ENCODE peak calls at places on chromosomes 1 and 21, in four cellular contexts. W is substantia nigra, U is psoas muscle, Y is OCI-LY7. G is an unnamed sample.

GRCh38 chr21:36320421-36321324 is 676 bp downstream of the MORC3 start:
- DNase-seq in Y (peak; percentile 57), W (peak; percentile 79), U (peak; percentile 71), G (peak; percentile 83)

GRCh38 chr1:214541206-214541605 is 10.2 kb downstream of the PTPN14 start:
- DNase-seq in W (no peak), U (no peak), Y (no peak), G (no peak)

GRCh38 chr1:39507230-39507928 is 15.9 kb downstream of the BMP8A start:
- DNase-seq in Y (peak; percentile 23), U (no peak), W (no peak), G (no peak)

GRCh38 chr1:86375688-86376087 is 20.4 kb downstream of the ODF2L start:
- DNase-seq in U (no peak), W (no peak), Y (no peak), G (no peak)

GRCh38 chr1:2130871-2131289 is 63.7 kb downstream of the FAAP20 start:
- DNase-seq in Y (no peak), U (no peak), W (no peak), G (no peak)

GRCh38 chr1:167683641-167684502 is 37.9 kb upstream of the MPZL1 start:
- DNase-seq in U (peak; percentile 50), Y (no peak), W (no peak), G (no peak)

GRCh38 chr21:32975811-32976507 is 49.8 kb upstream of the OLIG2 start:
- DNase-seq in W (no peak), Y (no peak), U (no peak), G (no peak)

GRCh38 chr1:24909388-24909898 is 20.6 kb downstream of the RUNX3 start:
- DNase-seq in U (peak; percentile 53), W (no peak), Y (no peak), G (no peak)